ENCODE peak calls at places on chromosomes 3 and 15, in six cellular contexts. N, S, C, Z, J and I are unnamed samples.

GRCh38 chr3:132726341-132726823 is 4.2 kb upstream of the NPHP3 start:
- DNase-seq in N (peak; percentile 19), S (no peak), C (no peak), Z (no peak), J (no peak), I (no peak)

GRCh38 chr3:48899298-48899697 is 616 bp upstream of the SLC25A20 start:
- DNase-seq in N (no peak), S (no peak), C (no peak), Z (no peak), J (no peak), I (no peak)

GRCh38 chr3:65922441-65922840 is 116.3 kb downstream of the MAGI1 start:
- DNase-seq in N (no peak), S (no peak), C (no peak), Z (no peak), J (no peak), I (no peak)

GRCh38 chr15:92069308-92070244 is 216.1 kb downstream of the SLCO3A1 start:
- DNase-seq in N (peak; percentile 80), S (peak; percentile 24), C (no peak), Z (peak; percentile 44), J (peak; percentile 61), I (peak; percentile 86)

GRCh38 chr3:141656771-141657170 is 81.3 kb upstream of the RNF7 start:
- DNase-seq in N (no peak), S (peak; percentile 70), C (no peak), Z (no peak), J (no peak), I (no peak)

GRCh38 chr15:77012868-77013267 is 17.9 kb downstream of the PSTPIP1 start:
- DNase-seq in N (no peak), S (no peak), C (no peak), Z (no peak), J (no peak), I (no peak)

GRCh38 chr3:12994357-12994606 is 78.9 kb downstream of the IQSEC1 start:
- DNase-seq in N (peak; percentile 21), S (no peak), C (peak; percentile 28), Z (peak; percentile 46), J (peak; percentile 80), I (peak; percentile 50)

GRCh38 chr3:43104786-43105185 is 1.1 kb downstream of the POMGNT2 start:
- DNase-seq in N (no peak), S (no peak), C (no peak), Z (no peak), J (no peak), I (no peak)

GRCh38 chr15:74203914-74204431 is 1.4 kb upstream of the STRA6 start:
- DNase-seq in N (no peak), S (peak; percentile 58), C (no peak), Z (no peak), J (peak; percentile 54), I (no peak)

GRCh38 chr3:169678122-169678521 is 14.6 kb upstream of the MECOM start:
- DNase-seq in N (no peak), S (no peak), C (no peak), Z (no peak), J (no peak), I (no peak)

GRCh38 chr3:112773864-112774263 is 72.8 kb downstream of the CD200R1L start:
- DNase-seq in N (peak; percentile 91), S (no peak), C (no peak), Z (no peak), J (no peak), I (peak; percentile 73)

GRCh38 chr3:149751551-149751950 is 738 bp downstream of the COMMD2 start:
- DNase-seq in N (no peak), S (no peak), C (no peak), Z (no peak), J (no peak), I (no peak)

GRCh38 chr3:149752051-149752787 is at the start of gene COMMD2:
- DNase-seq in N (peak; percentile 94), S (peak; percentile 53), C (peak; percentile 62), Z (peak; percentile 71), J (peak; percentile 83), I (peak; percentile 92)

GRCh38 chr3:149753717-149754116 is 1.4 kb upstream of the COMMD2 start:
- DNase-seq in N (no peak), S (no peak), C (no peak), Z (no peak), J (no peak), I (no peak)

DNA sequence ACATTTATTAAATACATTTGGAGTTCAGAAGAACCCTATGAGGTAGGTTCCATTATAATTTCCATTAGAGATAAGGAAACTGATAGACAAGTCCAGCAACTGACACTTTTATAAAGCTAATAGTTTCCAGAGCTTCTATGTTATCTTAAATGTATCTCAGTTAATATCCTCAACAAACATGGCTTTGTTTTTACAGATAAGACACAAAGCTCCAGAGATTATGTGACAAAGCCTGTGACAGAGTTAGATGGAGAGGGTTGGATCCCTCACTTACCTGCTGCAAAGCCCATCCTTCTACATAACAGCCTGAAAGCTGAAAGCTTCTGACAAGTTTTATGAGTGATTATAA is 473 bp upstream of the COMMD2 start:
- DNase-seq in N (no peak), S (no peak), C (no peak), Z (no peak), J (no peak), I (no peak)
- TF ChIP-seq CTCF in N (peak; percentile 4), S (no peak), C (no peak), Z (no peak), J (no peak), I (no peak)

DNA sequence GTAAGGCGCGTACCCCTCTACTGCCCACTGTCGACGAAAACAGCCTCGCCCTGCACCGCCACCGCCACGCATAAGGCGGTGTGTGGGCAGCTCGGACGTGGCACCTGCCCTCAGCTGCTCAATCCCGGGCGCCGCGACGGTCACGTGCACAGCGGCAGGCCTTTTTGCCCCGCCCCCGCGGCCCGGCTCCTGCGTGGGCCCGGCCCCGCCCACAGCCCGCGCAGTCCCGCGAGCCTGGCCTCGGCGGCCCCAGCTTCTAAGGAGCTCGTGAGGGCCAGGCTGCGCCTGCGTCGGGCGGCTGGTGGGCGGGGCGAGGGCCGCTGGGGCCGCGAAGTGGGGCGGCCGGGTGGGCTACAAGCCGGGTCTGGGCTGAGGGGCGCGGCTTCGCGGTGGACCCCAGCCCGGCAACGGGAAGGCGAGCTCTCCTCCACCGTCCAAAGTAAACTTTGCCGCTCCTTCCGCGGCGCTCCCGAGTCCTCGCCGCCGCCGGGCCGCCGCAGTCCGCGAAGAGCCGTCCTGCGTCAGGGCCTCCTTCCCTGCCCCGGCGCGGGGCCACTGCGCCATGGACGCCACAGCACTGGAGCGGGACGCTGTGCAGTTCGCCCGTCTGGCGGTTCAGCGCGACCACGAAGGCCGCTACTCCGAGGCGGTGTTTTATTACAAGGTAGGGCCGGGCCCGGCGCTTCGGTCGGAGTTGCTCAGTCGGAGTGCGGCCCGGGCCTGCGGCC is at the start of gene CAPN7:
- DNase-seq in N (peak; percentile 93), S (peak; percentile 80), C (peak; percentile 94), Z (peak; percentile 91), J (peak; percentile 97), I (peak; percentile 97)
- TF ChIP-seq CTCF in N (peak; percentile 30), S (peak; percentile 46), C (peak; percentile 64), Z (peak; percentile 51), J (peak; percentile 58), I (peak; percentile 30)

GRCh38 chr15:43270113-43270665 is 3.5 kb upstream of the TGM5 start:
- DNase-seq in N (no peak), S (no peak), C (no peak), Z (no peak), J (no peak), I (no peak)

GRCh38 chr15:43266386-43266785 is 342 bp downstream of the TGM5 start:
- DNase-seq in N (no peak), S (no peak), C (no peak), Z (no peak), J (no peak), I (no peak)

GRCh38 chr15:43266834-43267233 is at the start of gene TGM5:
- DNase-seq in N (no peak), S (no peak), C (no peak), Z (no peak), J (no peak), I (no peak)

GRCh38 chr15:43267439-43267838 is 711 bp upstream of the TGM5 start:
- DNase-seq in N (no peak), S (no peak), C (no peak), Z (no peak), J (no peak), I (no peak)

DNA sequence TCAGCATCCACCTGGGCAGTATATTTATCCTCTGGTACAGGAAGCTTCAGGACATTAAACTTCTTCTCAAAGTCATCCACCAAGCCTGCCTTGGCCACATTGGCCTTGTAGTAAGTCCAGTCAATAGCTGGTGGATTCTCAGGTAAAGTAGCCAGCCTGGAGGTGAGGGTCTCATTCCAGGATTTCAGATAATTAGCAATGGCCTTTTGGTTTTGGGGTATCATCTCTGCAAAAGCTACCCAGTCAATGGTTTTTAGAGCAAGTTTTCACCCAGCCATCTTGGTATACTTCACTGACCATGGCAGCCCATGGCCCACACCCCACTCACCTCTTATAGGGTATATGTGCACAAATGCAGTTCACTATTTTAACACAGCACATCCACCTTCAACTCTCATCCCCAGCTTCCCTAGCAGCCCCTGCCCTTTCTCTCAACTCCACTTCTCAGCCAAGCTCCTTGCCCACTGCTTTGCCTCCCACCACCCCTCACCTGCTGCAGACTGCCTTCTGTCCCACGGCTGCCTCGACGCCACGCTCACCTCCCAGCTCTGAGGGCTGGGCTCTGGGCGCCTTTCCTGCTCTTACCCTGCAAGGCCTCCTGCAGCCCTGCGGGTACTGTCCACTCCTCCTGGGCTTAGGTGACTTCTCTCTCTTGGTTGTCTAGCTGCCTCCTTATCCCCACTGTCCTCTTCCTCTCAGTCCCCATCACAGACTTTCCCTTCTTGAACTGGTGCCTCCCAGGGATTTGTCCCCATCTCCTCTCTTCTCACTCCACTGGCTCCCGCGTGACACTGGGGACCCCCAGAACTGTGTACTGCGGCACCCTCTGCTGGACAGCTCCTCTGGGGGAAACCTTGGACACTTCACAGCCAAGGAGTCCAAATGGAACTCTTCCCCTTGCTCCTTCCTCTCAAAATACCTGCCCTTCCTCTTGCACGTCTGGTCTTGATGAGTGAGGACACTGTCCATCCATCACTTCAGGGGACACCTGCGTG is 1.7 kb upstream of the TGM5 start:
- DNase-seq in N (no peak), S (no peak), C (no peak), Z (no peak), J (no peak), I (no peak)
- TF ChIP-seq CTCF in N (no peak), S (peak; percentile 38), C (peak; percentile 32), Z (no peak), J (peak; percentile 33), I (no peak)

GRCh38 chr3:116863842-116864626 is 154.5 kb downstream of the TUSC7 start:
- DNase-seq in N (peak; percentile 51), S (peak; percentile 3), C (no peak), Z (no peak), J (no peak), I (peak; percentile 30)
- TF ChIP-seq CTCF in N (peak; percentile 49), S (peak; percentile 47), C (peak; percentile 65), Z (peak; percentile 41), J (peak; percentile 30), I (peak; percentile 21)

GRCh38 chr3:56115698-56116097 is 352.6 kb downstream of the ERC2 start:
- DNase-seq in N (no peak), S (no peak), C (no peak), Z (no peak), J (no peak), I (no peak)

GRCh38 chr3:56107157-56107556 is 361.1 kb downstream of the ERC2 start:
- DNase-seq in N (no peak), S (no peak), C (no peak), Z (no peak), J (no peak), I (no peak)

GRCh38 chr3:56110886-56111285 is 357.4 kb downstream of the ERC2 start:
- DNase-seq in N (no peak), S (no peak), C (no peak), Z (no peak), J (no peak), I (no peak)

GRCh38 chr3:56115199-56115598 is 353.1 kb downstream of the ERC2 start:
- DNase-seq in N (no peak), S (no peak), C (no peak), Z (no peak), J (no peak), I (no peak)

GRCh38 chr3:56111651-56112250 is 356.5 kb downstream of the ERC2 start:
- DNase-seq in N (no peak), S (peak; percentile 89), C (no peak), Z (no peak), J (no peak), I (no peak)
- TF ChIP-seq CTCF in N (no peak), S (no peak), C (no peak), Z (no peak), J (no peak), I (no peak)